ENCODE peak calls at places on chromosomes 6 and 20, in eight cellular contexts. One of them, this sample, is unnamed.

GRCh38 chr6:155117266-155117665 is 122.2 kb downstream of the TIAM2 start:
- DNase-seq in SK-N-SH: no peak
- DNase-seq in HFF-Myc: no peak
- DNase-seq in NCI-H774: no peak
- DNase-seq in hypothalamus: no peak
- DNase-seq in heart left ventricle: no peak
- DNase-seq in activated CD4-positive, alpha-beta T cell treated with anti-CD3 and anti-CD28 coated beads, Interleukin-2, amount 50 U/mL, for 24 hours: no peak
- DNase-seq in Calu3: no peak
- DNase-seq in this sample: no peak

GRCh38 chr6:15907914-15908518 is 220.9 kb upstream of the MYLIP start:
- DNase-seq in Calu3: peak; percentile 72
- DNase-seq in HFF-Myc: no peak
- DNase-seq in activated CD4-positive, alpha-beta T cell treated with anti-CD3 and anti-CD28 coated beads, Interleukin-2, amount 50 U/mL, for 24 hours: no peak
- DNase-seq in hypothalamus: no peak
- DNase-seq in heart left ventricle: no peak
- DNase-seq in SK-N-SH: peak; percentile 36
- DNase-seq in NCI-H774: peak; percentile 82
- DNase-seq in this sample: no peak

GRCh38 chr6:6689413-6690143 is 101.1 kb downstream of the LY86 start:
- DNase-seq in HFF-Myc: no peak
- DNase-seq in heart left ventricle: no peak
- DNase-seq in NCI-H774: no peak
- DNase-seq in SK-N-SH: no peak
- DNase-seq in activated CD4-positive, alpha-beta T cell treated with anti-CD3 and anti-CD28 coated beads, Interleukin-2, amount 50 U/mL, for 24 hours: no peak
- DNase-seq in Calu3: no peak
- DNase-seq in hypothalamus: no peak
- DNase-seq in this sample: no peak

GRCh38 chr6:34531580-34532201 is 24.4 kb downstream of the SPDEF start:
- DNase-seq in activated CD4-positive, alpha-beta T cell treated with anti-CD3 and anti-CD28 coated beads, Interleukin-2, amount 50 U/mL, for 24 hours: no peak
- DNase-seq in heart left ventricle: peak; percentile 82
- DNase-seq in NCI-H774: no peak
- DNase-seq in SK-N-SH: no peak
- DNase-seq in hypothalamus: no peak
- DNase-seq in Calu3: no peak
- DNase-seq in HFF-Myc: no peak
- DNase-seq in this sample: no peak

GRCh38 chr6:105320766-105321165 is 82.1 kb downstream of the PREP start:
- DNase-seq in Calu3: no peak
- DNase-seq in heart left ventricle: no peak
- DNase-seq in SK-N-SH: no peak
- DNase-seq in NCI-H774: peak; percentile 76
- DNase-seq in activated CD4-positive, alpha-beta T cell treated with anti-CD3 and anti-CD28 coated beads, Interleukin-2, amount 50 U/mL, for 24 hours: no peak
- DNase-seq in hypothalamus: no peak
- DNase-seq in HFF-Myc: no peak
- DNase-seq in this sample: peak; percentile 90

GRCh38 chr20:52201395-52201794 is 9.8 kb upstream of the ZFP64 start:
- DNase-seq in HFF-Myc: no peak
- DNase-seq in activated CD4-positive, alpha-beta T cell treated with anti-CD3 and anti-CD28 coated beads, Interleukin-2, amount 50 U/mL, for 24 hours: no peak
- DNase-seq in Calu3: no peak
- DNase-seq in hypothalamus: no peak
- DNase-seq in heart left ventricle: no peak
- DNase-seq in SK-N-SH: no peak
- DNase-seq in NCI-H774: peak; percentile 70
- DNase-seq in this sample: peak; percentile 86

GRCh38 chr6:45625191-45625664 is 247.5 kb upstream of the SUPT3H start:
- DNase-seq in hypothalamus: no peak
- DNase-seq in Calu3: no peak
- DNase-seq in activated CD4-positive, alpha-beta T cell treated with anti-CD3 and anti-CD28 coated beads, Interleukin-2, amount 50 U/mL, for 24 hours: no peak
- DNase-seq in NCI-H774: no peak
- DNase-seq in HFF-Myc: no peak
- DNase-seq in heart left ventricle: no peak
- DNase-seq in SK-N-SH: no peak
- DNase-seq in this sample: no peak

GRCh38 chr6:149074832-149075258 is 242.7 kb upstream of the TAB2 start:
- DNase-seq in SK-N-SH: no peak
- DNase-seq in activated CD4-positive, alpha-beta T cell treated with anti-CD3 and anti-CD28 coated beads, Interleukin-2, amount 50 U/mL, for 24 hours: no peak
- DNase-seq in Calu3: no peak
- DNase-seq in NCI-H774: no peak
- DNase-seq in heart left ventricle: no peak
- DNase-seq in HFF-Myc: no peak
- DNase-seq in hypothalamus: no peak
- DNase-seq in this sample: no peak

GRCh38 chr6:167711784-167712183 is 114.9 kb upstream of the AFDN start:
- DNase-seq in hypothalamus: no peak
- DNase-seq in HFF-Myc: no peak
- DNase-seq in heart left ventricle: no peak
- DNase-seq in NCI-H774: no peak
- DNase-seq in SK-N-SH: no peak
- DNase-seq in Calu3: no peak
- DNase-seq in activated CD4-positive, alpha-beta T cell treated with anti-CD3 and anti-CD28 coated beads, Interleukin-2, amount 50 U/mL, for 24 hours: no peak
- DNase-seq in this sample: no peak